ENCODE peak calls at places on chromosomes 11 and 22, in seven cellular contexts. X, P, K, L, D, S and N are unnamed samples.
A peak's percentile ranks its signal among the peaks of the same experiment; 100 is the strongest.

GRCh38 chr11:120977470-120977869 is 46.4 kb upstream of the TBCEL start:
- DNase-seq in X (no peak), P (no peak), K (no peak), L (no peak), D (no peak), S (no peak), N (no peak)

GRCh38 chr11:74437441-74437840 is 29.9 kb downstream of the KCNE3 start:
- DNase-seq in X (no peak), P (no peak), K (no peak), L (no peak), D (no peak), S (no peak), N (no peak)

GRCh38 chr11:100672483-100673038 is 14.5 kb upstream of the ARHGAP42 start:
- DNase-seq in X (no peak), P (no peak), K (no peak), L (no peak), D (no peak), S (no peak), N (no peak)

GRCh38 chr11:45939836-45940235 is 17.4 kb downstream of the LARGE2 start:
- DNase-seq in X (no peak), P (no peak), K (no peak), L (no peak), D (no peak), S (no peak), N (no peak)

GRCh38 chr11:76642341-76642740 is 28.2 kb downstream of the LRRC32 start:
- DNase-seq in X (peak; percentile 34), P (no peak), K (no peak), L (no peak), D (no peak), S (no peak), N (no peak)

GRCh38 chr11:68115285-68115684 is 5.9 kb downstream of the CHKA start:
- DNase-seq in X (no peak), P (no peak), K (no peak), L (peak; percentile 6), D (no peak), S (no peak), N (no peak)

GRCh38 chr11:13691296-13691899 is 22.9 kb downstream of the FAR1 start:
- DNase-seq in X (no peak), P (no peak), K (no peak), L (no peak), D (no peak), S (no peak), N (no peak)

GRCh38 chr11:93085097-93085496 is 112.7 kb downstream of the SLC36A4 start:
- DNase-seq in X (no peak), P (no peak), K (no peak), L (no peak), D (no peak), S (no peak), N (no peak)

GRCh38 chr11:108873305-108873704 is 208.4 kb downstream of the DDX10 start:
- DNase-seq in X (no peak), P (no peak), K (peak; percentile 73), L (no peak), D (no peak), S (no peak), N (no peak)

GRCh38 chr11:8209208-8209807 is 40.5 kb upstream of the RIC3 start:
- DNase-seq in X (peak; percentile 92), P (no peak), K (no peak), L (no peak), D (no peak), S (no peak), N (no peak)

GRCh38 chr11:14642873-14643696 is 519 bp upstream of the PDE3B start:
- DNase-seq in X (peak; percentile 44), P (no peak), K (no peak), L (no peak), D (no peak), S (no peak), N (peak; percentile 10)

GRCh38 chr22:20646377-20646776 is 127.5 kb upstream of the SERPIND1 start:
- DNase-seq in X (peak; percentile 31), P (no peak), K (no peak), L (no peak), D (peak; percentile 16), S (no peak), N (no peak)

GRCh38 chr22:35458547-35459422 is 58.8 kb downstream of the MCM5 start:
- DNase-seq in X (peak; percentile 51), P (no peak), K (no peak), L (no peak), D (no peak), S (no peak), N (no peak)

GRCh38 chr11:110049501-110050200 is 43.5 kb upstream of the ZC3H12C start:
- DNase-seq in X (no peak), P (no peak), K (no peak), L (no peak), D (no peak), S (no peak), N (no peak)

GRCh38 chr22:46309526-46310085 is 12.9 kb downstream of the GTSE1 start:
- DNase-seq in X (no peak), P (no peak), K (no peak), L (no peak), D (no peak), S (no peak), N (no peak)

GRCh38 chr22:29727248-29727551 is 7.4 kb downstream of the CABP7 start:
- DNase-seq in X (peak; percentile 92), P (no peak), K (no peak), L (peak; percentile 49), D (peak; percentile 59), S (no peak), N (peak; percentile 68)
- TF ChIP-seq CTCF in X (peak; percentile 77), P (peak; percentile 17), K (peak; percentile 50), L (peak; percentile 20), D (peak; percentile 40), S (peak; percentile 45), N (peak; percentile 22)

DNA sequence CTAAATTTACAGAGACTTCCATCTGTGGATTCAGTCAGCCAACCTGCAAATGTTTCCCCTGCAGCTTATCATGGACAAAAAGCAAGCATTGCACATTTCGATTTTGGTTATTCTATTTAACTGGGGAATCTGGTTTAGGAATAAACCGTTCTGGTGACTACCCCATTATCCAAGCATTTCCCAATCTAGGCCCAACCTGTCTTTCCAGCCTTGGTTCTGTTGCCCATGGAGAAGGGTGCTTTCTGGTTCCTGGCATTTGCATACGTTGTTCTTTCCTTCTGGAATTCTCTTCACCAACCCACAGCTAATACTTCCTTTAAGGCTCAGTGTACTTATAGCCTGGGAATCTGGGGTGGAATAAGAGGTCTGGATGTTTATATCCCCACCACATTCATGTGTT is 1.4 kb upstream of the TMEM123 start:
- DNase-seq in X (no peak), P (no peak), K (no peak), L (no peak), D (no peak), S (no peak), N (no peak)
- H3K4me3 ChIP-seq in X (peak overlapping the region; percentile 90), P (no peak overlapping the region), K (no peak overlapping the region), L (no peak overlapping the region), D (no peak overlapping the region), S (peak overlapping the region; percentile 84), N (no peak overlapping the region)

GRCh38 chr11:70790671-70791300 is 392.5 kb downstream of the CTTN start:
- DNase-seq in X (peak; percentile 80), P (no peak), K (no peak), L (no peak), D (no peak), S (peak; percentile 19), N (no peak)

GRCh38 chr11:70802185-70802584 is 403.9 kb downstream of the CTTN start:
- DNase-seq in X (no peak), P (no peak), K (no peak), L (no peak), D (no peak), S (no peak), N (no peak)

GRCh38 chr11:70798296-70798695 is 400.0 kb downstream of the CTTN start:
- DNase-seq in X (no peak), P (no peak), K (no peak), L (no peak), D (no peak), S (no peak), N (no peak)

GRCh38 chr11:70799386-70799785 is 401.1 kb downstream of the CTTN start:
- DNase-seq in X (no peak), P (no peak), K (peak; percentile 11), L (no peak), D (no peak), S (no peak), N (peak; percentile 32)

GRCh38 chr11:70796601-70797000 is 398.3 kb downstream of the CTTN start:
- DNase-seq in X (peak; percentile 75), P (no peak), K (no peak), L (no peak), D (no peak), S (no peak), N (no peak)
- TF ChIP-seq CTCF in X (peak; percentile 60), P (no peak), K (peak; percentile 18), L (no peak), D (no peak), S (peak; percentile 72), N (no peak)

GRCh38 chr11:65448074-65448417 is 25.4 kb downstream of the NEAT1 start:
- DNase-seq in X (no peak), P (no peak), K (no peak), L (no peak), D (no peak), S (no peak), N (peak; percentile 31)

GRCh38 chr11:65448418-65449196 is 26.0 kb downstream of the NEAT1 start:
- DNase-seq in X (peak; percentile 85), P (no peak), K (no peak), L (peak; percentile 46), D (peak; percentile 56), S (no peak), N (peak; percentile 38)

GRCh38 chr11:65445604-65446445 is 23.2 kb downstream of the NEAT1 start:
- DNase-seq in X (peak; percentile 55), P (no peak), K (peak; percentile 20), L (peak; percentile 60), D (peak; percentile 69), S (no peak), N (peak; percentile 55)

GRCh38 chr11:65445101-65445603 is 22.6 kb downstream of the NEAT1 start:
- DNase-seq in X (peak; percentile 56), P (no peak), K (no peak), L (peak; percentile 46), D (peak; percentile 69), S (no peak), N (no peak)

DNA sequence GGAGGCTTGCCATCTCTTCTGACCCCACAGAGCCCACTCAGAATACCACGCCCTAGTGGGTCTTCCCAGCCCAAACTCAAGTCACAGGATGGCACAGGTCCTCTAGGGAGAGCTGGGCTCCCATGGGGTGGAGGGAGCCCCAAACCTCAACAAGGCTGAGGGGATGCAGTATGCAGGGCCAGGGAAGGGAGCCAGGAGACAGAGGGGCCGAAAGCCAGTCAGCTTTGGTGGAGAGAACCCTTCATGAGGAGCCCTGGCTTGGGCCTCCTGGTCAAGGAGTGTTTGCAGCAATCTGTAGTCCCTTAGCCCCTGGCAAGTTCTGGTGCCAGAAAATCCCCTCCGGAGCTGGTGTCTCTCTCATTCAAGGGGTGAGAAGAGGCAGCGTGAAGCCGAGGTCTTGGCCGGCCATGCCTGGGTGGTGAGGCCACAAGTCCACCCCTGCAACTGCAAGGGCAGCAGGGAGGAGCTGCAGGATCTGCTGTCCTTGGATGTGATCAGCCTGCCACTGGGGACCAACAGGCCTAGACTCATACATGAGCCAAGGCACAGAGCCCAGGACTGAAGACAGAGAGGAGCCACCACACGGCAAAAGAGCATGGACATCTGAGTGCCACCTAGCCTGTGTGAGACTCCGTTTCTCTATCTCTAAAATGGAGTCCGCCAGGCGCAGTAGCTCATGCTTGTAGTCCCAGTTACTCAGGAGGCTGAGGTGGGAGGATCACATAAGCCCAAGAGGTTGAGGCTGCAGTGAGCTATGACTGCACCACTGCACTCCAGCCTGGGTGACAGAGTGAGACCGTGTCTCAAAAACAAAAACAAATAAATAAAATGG is 24.1 kb downstream of the NEAT1 start:
- DNase-seq in X (peak; percentile 52), P (no peak), K (peak; percentile 10), L (peak; percentile 68), D (peak; percentile 67), S (no peak), N (peak; percentile 51)
- H3K4me3 ChIP-seq in X (no peak overlapping the region), P (no peak overlapping the region), K (no peak overlapping the region), L (no peak overlapping the region), D (no peak overlapping the region), S (no peak overlapping the region), N (no peak overlapping the region)